ENCODE peak calls at places on chromosomes 5 and 9, in four cellular contexts. W, I, Q and U are unnamed samples.

GRCh38 chr5:53173083-53173482 is 63.5 kb upstream of the MOCS2 start:
- DNase-seq in I (no peak), Q (no peak), W (no peak), U (no peak)

GRCh38 chr9:27073841-27074728 is 34.9 kb upstream of the TEK start:
- DNase-seq in Q (no peak), W (no peak), I (peak), U (no peak)

GRCh38 chr9:89407070-89407469 is 88.8 kb downstream of the SECISBP2 start:
- DNase-seq in I (no peak), W (no peak), Q (no peak), U (no peak)

GRCh38 chr5:54049963-54050362 is 260.4 kb downstream of the ARL15 start:
- DNase-seq in W (no peak), Q (no peak), I (peak), U (no peak)

GRCh38 chr9:693460-694390 is 147.8 kb upstream of the DMRT1 start:
- DNase-seq in I (peak), Q (no peak), W (no peak), U (no peak)

GRCh38 chr9:131072107-131072870 is 24.0 kb upstream of the AIF1L start:
- DNase-seq in Q (no peak), I (no peak), W (no peak), U (no peak)

GRCh38 chr9:135602789-135603481 is 36.4 kb downstream of the GLT6D1 start:
- DNase-seq in Q (no peak), I (peak), W (peak), U (no peak)

GRCh38 chr5:144684899-144685298 is 514.2 kb downstream of the KCTD16 start:
- DNase-seq in W (no peak), Q (no peak), I (no peak), U (no peak)

GRCh38 chr5:54524704-54525103 is 7.1 kb downstream of the SNX18 start:
- DNase-seq in I (peak), Q (no peak), W (no peak), U (no peak)

GRCh38 chr9:16705121-16705604 is 165.3 kb downstream of the BNC2 start:
- DNase-seq in Q (no peak), I (peak), W (no peak), U (peak)

GRCh38 chr5:64759960-64760695 is 8.4 kb downstream of the SREK1IP1 start:
- DNase-seq in I (no peak), W (no peak), Q (no peak), U (peak)

GRCh38 chr5:140219068-140219971 is 44.3 kb downstream of the CYSTM1 start:
- DNase-seq in Q (no peak), W (no peak), I (peak), U (no peak)

GRCh38 chr5:135877570-135878155 is 18.0 kb downstream of the IL9 start:
- DNase-seq in W (no peak), Q (no peak), I (no peak), U (no peak)

GRCh38 chr5:463952-464351 is 21.0 kb downstream of the EXOC3 start:
- DNase-seq in Q (no peak), I (no peak), W (peak), U (no peak)

GRCh38 chr5:179802950-179803562 is 3.6 kb downstream of the MGAT4B start:
- DNase-seq in W (no peak), I (no peak), Q (no peak), U (peak)

GRCh38 chr9:34332370-34332964 is 3.1 kb downstream of the NUDT2 start:
- DNase-seq in I (peak), Q (peak), W (no peak), U (peak)

GRCh38 chr5:83955916-83956315 is 235.3 kb upstream of the HAPLN1 start:
- DNase-seq in I (peak), W (no peak), Q (no peak), U (no peak)

GRCh38 chr5:118791986-118792734 is 196.2 kb downstream of the DTWD2 start:
- DNase-seq in W (no peak), Q (peak), I (peak), U (peak)

GRCh38 chr9:91843623-91844111 is 106.4 kb downstream of the ROR2 start:
- DNase-seq in Q (no peak), W (no peak), I (peak), U (no peak)

GRCh38 chr5:68287976-68288755 is 72.6 kb downstream of the PIK3R1 start:
- DNase-seq in Q (peak), I (peak), W (peak), U (peak)

GRCh38 chr5:68755293-68755692 is 338.5 kb upstream of the SLC30A5 start:
- DNase-seq in I (no peak), W (no peak), Q (no peak), U (no peak)

GRCh38 chr5:93582677-93583524 is at the start of gene NR2F1:
- DNase-seq in I (peak), W (no peak), Q (no peak), U (peak)

GRCh38 chr9:22156586-22156985 is 147.5 kb upstream of the CDKN2B start:
- DNase-seq in W (no peak), Q (no peak), I (no peak), U (no peak)

GRCh38 chr9:33445389-33445881 is 2.0 kb downstream of the AQP3 start:
- DNase-seq in W (peak), I (no peak), Q (no peak), U (no peak)

GRCh38 chr9:91623004-91623403 is 199.4 kb upstream of the NFIL3 start:
- DNase-seq in I (no peak), W (no peak), Q (no peak), U (no peak)

GRCh38 chr9:114925039-114925438 is 5.4 kb downstream of the TNFSF8 start:
- DNase-seq in Q (no peak), W (no peak), I (no peak), U (no peak)

GRCh38 chr5:170293273-170293672 is 4.3 kb downstream of the LCP2 start:
- DNase-seq in I (no peak), Q (peak), W (peak), U (no peak)

GRCh38 chr5:133225671-133226152 is 173.9 kb downstream of the HSPA4 start:
- DNase-seq in W (no peak), I (no peak), Q (no peak), U (no peak)

GRCh38 chr9:72338631-72339030 is 26.4 kb downstream of the ZFAND5 start:
- DNase-seq in I (no peak), W (no peak), Q (no peak), U (no peak)

GRCh38 chr9:83708515-83709158 is 879 bp upstream of the UBQLN1 start:
- DNase-seq in I (peak), Q (no peak), W (peak), U (peak)